ENCODE peak calls at places on chromosomes 1 and 21, in six cellular contexts. One of them, this sample, is unnamed. For H3K9me3, the result is how much of the 10 kb centered on the place peaks cover.

GRCh38 chr1:93908394-93909145 is 660 bp downstream of the GCLM start:
- DNase-seq in pancreas: peak
- DNase-seq in A549: peak
- DNase-seq in AG04450: no peak
- DNase-seq in stomach: peak
- DNase-seq in fibroblast of lung: peak
- DNase-seq in this sample: peak

GRCh38 chr1:57061369-57061768 is 95.6 kb upstream of the C8B start:
- DNase-seq in pancreas: peak
- DNase-seq in A549: no peak
- DNase-seq in AG04450: no peak
- DNase-seq in stomach: peak
- DNase-seq in fibroblast of lung: peak
- DNase-seq in this sample: no peak

GRCh38 chr1:84347547-84348239 is 46.2 kb downstream of the SAMD13 start:
- DNase-seq in pancreas: no peak
- DNase-seq in A549: no peak
- DNase-seq in AG04450: no peak
- DNase-seq in stomach: no peak
- DNase-seq in fibroblast of lung: peak
- DNase-seq in this sample: no peak

GRCh38 chr1:107625405-107626029 is 339.5 kb downstream of the VAV3 start:
- DNase-seq in pancreas: no peak
- DNase-seq in A549: no peak
- DNase-seq in AG04450: no peak
- DNase-seq in stomach: no peak
- DNase-seq in fibroblast of lung: no peak
- DNase-seq in this sample: no peak

GRCh38 chr1:118949317-118949716 is 38.8 kb downstream of the TBX15 start:
- DNase-seq in pancreas: no peak
- DNase-seq in A549: no peak
- DNase-seq in AG04450: no peak
- DNase-seq in stomach: no peak
- DNase-seq in fibroblast of lung: peak
- DNase-seq in this sample: peak

GRCh38 chr1:174023438-174023837 is 1.3 kb upstream of the RC3H1 start:
- DNase-seq in pancreas: peak
- DNase-seq in A549: peak
- DNase-seq in AG04450: no peak
- DNase-seq in stomach: peak
- DNase-seq in fibroblast of lung: peak
- DNase-seq in this sample: no peak

GRCh38 chr1:234262007-234262753 is 111.1 kb upstream of the COA6 start:
- DNase-seq in pancreas: peak
- DNase-seq in A549: no peak
- DNase-seq in AG04450: no peak
- DNase-seq in stomach: no peak
- DNase-seq in fibroblast of lung: no peak
- DNase-seq in this sample: no peak

GRCh38 chr1:6424619-6425593 is at the start of gene ESPN:
- DNase-seq in pancreas: no peak
- DNase-seq in A549: no peak
- DNase-seq in AG04450: no peak
- DNase-seq in stomach: no peak
- DNase-seq in fibroblast of lung: no peak
- DNase-seq in this sample: peak

GRCh38 chr1:143698016-143698415 is 273.8 kb downstream of the FAM72C start:
- DNase-seq in pancreas: peak
- DNase-seq in A549: peak
- DNase-seq in AG04450: no peak
- DNase-seq in stomach: peak
- DNase-seq in fibroblast of lung: no peak
- DNase-seq in this sample: no peak

GRCh38 chr1:77220687-77221463 is 1.6 kb upstream of the PIGK start:
- DNase-seq in pancreas: no peak
- DNase-seq in A549: no peak
- DNase-seq in AG04450: no peak
- DNase-seq in stomach: no peak
- DNase-seq in fibroblast of lung: peak
- DNase-seq in this sample: no peak

GRCh38 chr1:201528631-201529260 is 10.2 kb upstream of the NAV1 start:
- DNase-seq in pancreas: no peak
- DNase-seq in A549: no peak
- DNase-seq in AG04450: no peak
- DNase-seq in stomach: no peak
- DNase-seq in fibroblast of lung: peak
- DNase-seq in this sample: no peak

GRCh38 chr1:245864872-245865271 is 642.2 kb downstream of the SMYD3 start:
- DNase-seq in pancreas: no peak
- DNase-seq in A549: no peak
- DNase-seq in AG04450: no peak
- DNase-seq in stomach: no peak
- DNase-seq in fibroblast of lung: no peak
- DNase-seq in this sample: no peak

GRCh38 chr21:31900121-31900895 is 27.5 kb downstream of the HUNK start:
- DNase-seq in pancreas: peak
- DNase-seq in A549: no peak
- DNase-seq in AG04450: no peak
- DNase-seq in stomach: peak
- DNase-seq in fibroblast of lung: no peak
- DNase-seq in this sample: no peak

GRCh38 chr1:221716713-221717490 is 25.0 kb downstream of the DUSP10 start:
- DNase-seq in pancreas: no peak
- DNase-seq in A549: no peak
- DNase-seq in AG04450: no peak
- DNase-seq in stomach: no peak
- DNase-seq in fibroblast of lung: no peak
- DNase-seq in this sample: no peak

GRCh38 chr1:53601031-53601745 is 137.8 kb downstream of the GLIS1 start:
- DNase-seq in pancreas: no peak
- DNase-seq in A549: no peak
- DNase-seq in AG04450: no peak
- DNase-seq in stomach: no peak
- DNase-seq in fibroblast of lung: no peak
- DNase-seq in this sample: peak

GRCh38 chr1:169892819-169893644 is 664 bp downstream of the SCYL3 start:
- DNase-seq in pancreas: no peak
- DNase-seq in A549: peak
- DNase-seq in AG04450: no peak
- DNase-seq in stomach: no peak
- DNase-seq in fibroblast of lung: peak
- DNase-seq in this sample: no peak

GRCh38 chr1:25617626-25618432 is 1.2 kb downstream of the MAN1C1 start:
- DNase-seq in pancreas: no peak
- DNase-seq in A549: no peak
- DNase-seq in AG04450: no peak
- DNase-seq in stomach: no peak
- DNase-seq in fibroblast of lung: no peak
- DNase-seq in this sample: no peak

GRCh38 chr1:212519131-212519530 is 86.4 kb downstream of the NENF start:
- DNase-seq in pancreas: no peak
- DNase-seq in A549: no peak
- DNase-seq in AG04450: no peak
- DNase-seq in stomach: no peak
- DNase-seq in fibroblast of lung: no peak
- DNase-seq in this sample: no peak

GRCh38 chr1:213122514-213122929 is 71.5 kb downstream of the RPS6KC1 start:
- DNase-seq in pancreas: no peak
- DNase-seq in A549: no peak
- DNase-seq in AG04450: peak
- DNase-seq in stomach: no peak
- DNase-seq in fibroblast of lung: peak
- DNase-seq in this sample: no peak

GRCh38 chr1:55639051-55639450 is 423.9 kb upstream of the USP24 start:
- DNase-seq in pancreas: no peak
- DNase-seq in A549: no peak
- DNase-seq in AG04450: no peak
- DNase-seq in stomach: no peak
- DNase-seq in fibroblast of lung: no peak
- DNase-seq in this sample: no peak

GRCh38 chr1:63873751-63874150 is 99.9 kb downstream of the ROR1 start:
- DNase-seq in pancreas: no peak
- DNase-seq in A549: no peak
- DNase-seq in AG04450: no peak
- DNase-seq in stomach: no peak
- DNase-seq in fibroblast of lung: peak
- DNase-seq in this sample: no peak

DNA sequence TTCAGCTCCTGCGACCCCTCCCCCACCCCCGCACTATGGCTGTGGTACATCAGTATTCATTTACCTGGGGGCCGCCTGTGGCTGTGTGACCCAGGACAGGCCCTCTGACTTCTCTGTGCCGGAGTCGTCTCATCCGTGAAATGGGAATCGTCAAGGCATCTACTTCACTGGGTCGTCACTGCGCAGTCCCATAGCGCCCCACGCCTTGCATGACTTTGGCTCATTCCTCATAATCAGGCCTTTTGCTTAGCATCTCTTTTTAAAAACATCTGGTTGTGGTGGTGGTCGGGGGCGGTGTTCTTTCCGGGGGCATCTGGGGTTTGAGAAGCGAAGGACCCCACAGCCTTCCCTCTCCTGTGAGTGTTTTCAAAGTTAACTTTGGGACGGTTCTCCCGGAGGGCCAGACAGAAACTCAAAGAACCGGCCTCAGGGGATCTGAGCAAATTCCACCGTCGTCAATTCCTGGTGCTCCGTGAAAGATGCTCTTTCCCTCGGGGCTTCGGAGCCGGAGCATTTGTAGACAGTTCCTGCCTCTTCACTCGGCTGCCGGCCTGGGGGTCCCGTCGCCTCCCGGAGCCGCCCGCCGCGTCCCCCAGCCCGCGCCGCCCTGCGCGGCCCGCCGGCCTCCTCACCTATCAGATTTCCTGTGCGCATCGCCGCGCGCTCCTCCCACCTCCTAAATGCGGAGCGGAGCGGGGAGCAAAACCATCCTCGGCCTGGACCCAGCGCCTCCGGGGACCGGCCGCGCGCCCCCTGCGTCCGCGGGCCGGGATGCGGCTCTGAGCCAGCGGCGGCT is at the start of gene B3GALT5:
- DNase-seq in pancreas: peak
- DNase-seq in A549: no peak
- DNase-seq in AG04450: no peak
- DNase-seq in stomach: no peak
- DNase-seq in fibroblast of lung: peak
- DNase-seq in this sample: peak
- H3K4me3 ChIP-seq in pancreas: peak
- H3K4me3 ChIP-seq in A549: no peak
- H3K4me3 ChIP-seq in AG04450: peak
- H3K4me3 ChIP-seq in stomach: peak
- H3K4me3 ChIP-seq in fibroblast of lung: peak
- H3K4me3 ChIP-seq in this sample: no peak

DNA sequence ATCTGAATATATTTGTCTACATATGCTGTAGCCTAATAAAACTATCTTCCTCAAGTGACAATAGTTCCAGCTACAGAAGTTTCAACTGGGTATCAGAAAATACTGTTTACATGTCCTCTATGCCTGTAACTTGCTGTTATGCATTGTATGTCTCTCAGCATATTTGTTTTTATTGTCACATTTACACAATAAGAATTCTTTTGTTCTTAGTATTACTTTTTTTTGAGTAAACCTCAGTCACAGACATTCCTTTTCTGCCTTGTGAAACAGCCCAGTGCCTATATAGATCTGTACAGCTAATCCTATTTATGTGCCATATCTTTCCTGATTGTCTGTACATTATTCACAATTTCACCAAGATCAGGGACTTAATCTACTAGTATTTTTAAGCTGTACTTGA is 565.2 kb downstream of the NEGR1 start:
- DNase-seq in pancreas: no peak
- DNase-seq in A549: no peak
- DNase-seq in AG04450: no peak
- DNase-seq in stomach: no peak
- DNase-seq in fibroblast of lung: no peak
- DNase-seq in this sample: no peak
- H3K9me3 ChIP-seq in pancreas: under half
- H3K9me3 ChIP-seq in A549: under half
- H3K9me3 ChIP-seq in AG04450: under half
- H3K9me3 ChIP-seq in stomach: under half
- H3K9me3 ChIP-seq in fibroblast of lung: under half
- H3K9me3 ChIP-seq in this sample: under half

GRCh38 chr1:235971020-235971419 is 93.9 kb downstream of the NID1 start:
- DNase-seq in pancreas: no peak
- DNase-seq in A549: no peak
- DNase-seq in AG04450: no peak
- DNase-seq in stomach: no peak
- DNase-seq in fibroblast of lung: no peak
- DNase-seq in this sample: no peak

GRCh38 chr1:235968837-235969236 is 96.1 kb downstream of the NID1 start:
- DNase-seq in pancreas: no peak
- DNase-seq in A549: no peak
- DNase-seq in AG04450: no peak
- DNase-seq in stomach: no peak
- DNase-seq in fibroblast of lung: no peak
- DNase-seq in this sample: no peak

GRCh38 chr1:235972316-235973090 is 92.4 kb downstream of the NID1 start:
- DNase-seq in pancreas: no peak
- DNase-seq in A549: no peak
- DNase-seq in AG04450: peak
- DNase-seq in stomach: no peak
- DNase-seq in fibroblast of lung: peak
- DNase-seq in this sample: no peak

GRCh38 chr1:235974616-235975015 is 90.3 kb downstream of the NID1 start:
- DNase-seq in pancreas: no peak
- DNase-seq in A549: no peak
- DNase-seq in AG04450: no peak
- DNase-seq in stomach: no peak
- DNase-seq in fibroblast of lung: peak
- DNase-seq in this sample: no peak

DNA sequence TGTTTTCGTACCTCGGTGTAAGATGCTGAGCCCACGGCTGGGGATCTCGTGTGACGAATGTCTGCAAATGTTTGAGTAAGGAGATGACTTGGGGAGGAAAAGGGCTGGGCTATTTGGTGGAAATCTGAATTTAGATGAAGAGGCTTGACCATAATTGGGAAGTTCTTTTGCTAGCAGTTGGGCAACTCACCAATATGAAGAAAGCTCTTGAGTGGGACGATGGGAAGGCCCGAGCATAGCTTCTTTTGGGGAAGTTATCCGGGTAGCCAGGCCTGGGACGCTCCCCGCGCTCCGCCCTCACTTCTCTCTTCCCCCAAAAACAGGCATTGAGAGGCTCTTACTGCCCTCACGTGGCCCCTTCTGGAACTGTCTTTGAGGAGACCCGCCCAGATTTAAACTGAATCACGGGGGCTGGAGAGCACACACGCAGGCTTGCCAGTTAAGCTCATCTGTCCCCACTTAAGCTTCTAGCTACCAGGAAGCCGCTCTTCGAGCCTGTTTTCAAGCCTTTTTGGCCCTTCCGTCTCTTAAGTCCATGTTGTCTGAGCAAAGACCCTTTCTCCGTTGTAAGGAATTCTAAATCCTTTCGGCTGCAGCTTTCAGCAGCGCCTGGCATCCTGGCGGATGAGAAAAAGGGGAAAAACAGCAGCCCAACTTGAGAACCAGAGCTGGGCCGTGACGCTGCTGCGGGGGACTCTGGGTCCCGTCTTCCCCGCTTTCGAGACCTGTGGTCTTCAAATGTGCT is 93.1 kb downstream of the NID1 start:
- DNase-seq in pancreas: peak
- DNase-seq in A549: peak
- DNase-seq in AG04450: peak
- DNase-seq in stomach: peak
- DNase-seq in fibroblast of lung: peak
- DNase-seq in this sample: peak
- TF ChIP-seq CTCF in pancreas: peak
- TF ChIP-seq CTCF in A549: peak
- TF ChIP-seq CTCF in AG04450: peak
- TF ChIP-seq CTCF in stomach: peak
- TF ChIP-seq CTCF in fibroblast of lung: peak
- TF ChIP-seq CTCF in this sample: peak

GRCh38 chr1:36083635-36084501 is at the start of gene TEKT2:
- DNase-seq in pancreas: peak
- DNase-seq in A549: no peak
- DNase-seq in AG04450: no peak
- DNase-seq in stomach: no peak
- DNase-seq in fibroblast of lung: no peak
- DNase-seq in this sample: peak
- H3K4me3 ChIP-seq in pancreas: peak
- H3K4me3 ChIP-seq in A549: no peak
- H3K4me3 ChIP-seq in AG04450: peak
- H3K4me3 ChIP-seq in stomach: peak
- H3K4me3 ChIP-seq in fibroblast of lung: peak
- H3K4me3 ChIP-seq in this sample: peak